ENCODE peak calls at places on chromosomes 6 and 20, in six cellular contexts. R, Z, E, T, X and L are unnamed samples.

GRCh38 chr20:41168281-41169183 is 31.2 kb downstream of the PLCG1 start:
- DNase-seq in R (no peak), Z (no peak), E (no peak), T (peak; percentile 10), X (peak; percentile 57), L (no peak)

GRCh38 chr6:170264086-170264485 is 26.8 kb downstream of the DLL1 start:
- DNase-seq in R (no peak), Z (no peak), E (no peak), T (no peak), X (no peak), L (no peak)

GRCh38 chr20:48672324-48672723 is 155.5 kb downstream of the PREX1 start:
- DNase-seq in R (no peak), Z (no peak), E (no peak), T (no peak), X (peak; percentile 61), L (no peak)

GRCh38 chr20:36606171-36607116 is 865 bp downstream of the RAB5IF start:
- DNase-seq in R (peak; percentile 35), Z (no peak), E (peak; percentile 90), T (peak; percentile 55), X (no peak), L (no peak)

GRCh38 chr6:28117386-28118050 is 6.9 kb upstream of the ZSCAN16 start:
- DNase-seq in R (no peak), Z (no peak), E (no peak), T (no peak), X (no peak), L (no peak)

GRCh38 chr6:142740449-142740848 is 204.5 kb downstream of the HIVEP2 start:
- DNase-seq in R (no peak), Z (no peak), E (no peak), T (no peak), X (no peak), L (no peak)

GRCh38 chr6:35710241-35710847 is 21.6 kb upstream of the FKBP5 start:
- DNase-seq in R (peak; percentile 25), Z (no peak), E (peak; percentile 47), T (no peak), X (no peak), L (no peak)

GRCh38 chr6:56856036-56856580 is 98.8 kb upstream of the BEND6 start:
- DNase-seq in R (no peak), Z (no peak), E (no peak), T (no peak), X (no peak), L (no peak)

GRCh38 chr6:372336-372911 is 19.1 kb upstream of the IRF4 start:
- DNase-seq in R (no peak), Z (no peak), E (peak; percentile 65), T (no peak), X (peak; percentile 83), L (no peak)

GRCh38 chr6:80457044-80457933 is 350.8 kb downstream of the BCKDHB start:
- DNase-seq in R (peak; percentile 60), Z (peak; percentile 66), E (peak; percentile 7), T (peak; percentile 83), X (no peak), L (peak; percentile 40)

GRCh38 chr6:97040355-97040860 is 115.9 kb downstream of the KLHL32 start:
- DNase-seq in R (no peak), Z (no peak), E (no peak), T (no peak), X (no peak), L (no peak)

GRCh38 chr6:33856655-33857054 is 52.9 kb upstream of the MLN start:
- DNase-seq in R (peak; percentile 31), Z (no peak), E (peak; percentile 97), T (no peak), X (peak; percentile 91), L (no peak)

GRCh38 chr6:109224107-109224875 is 129.0 kb downstream of the CEP57L1 start:
- DNase-seq in R (no peak), Z (no peak), E (no peak), T (no peak), X (no peak), L (no peak)

GRCh38 chr6:43719511-43719910 is 31.9 kb upstream of the MRPS18A start:
- DNase-seq in R (no peak), Z (no peak), E (no peak), T (no peak), X (peak; percentile 73), L (no peak)

GRCh38 chr6:5471637-5472430 is 210.5 kb downstream of the FARS2 start:
- DNase-seq in R (no peak), Z (no peak), E (no peak), T (no peak), X (no peak), L (no peak)

GRCh38 chr6:75501756-75502155 is 8.2 kb upstream of the FILIP1 start:
- DNase-seq in R (no peak), Z (no peak), E (no peak), T (no peak), X (no peak), L (no peak)

GRCh38 chr6:142728910-142729481 is 216.0 kb downstream of the HIVEP2 start:
- DNase-seq in R (no peak), Z (no peak), E (peak; percentile 83), T (no peak), X (no peak), L (no peak)

GRCh38 chr6:47083586-47084047 is 41.5 kb upstream of the ADGRF1 start:
- DNase-seq in R (peak; percentile 88), Z (peak; percentile 82), E (no peak), T (peak; percentile 87), X (peak; percentile 82), L (no peak)

GRCh38 chr20:48025061-48025515 is 239.8 kb upstream of the SULF2 start:
- DNase-seq in R (no peak), Z (peak; percentile 50), E (no peak), T (peak; percentile 95), X (no peak), L (peak; percentile 76)

GRCh38 chr20:13694420-13695150 is 55.9 kb upstream of the TASP1 start:
- DNase-seq in R (no peak), Z (no peak), E (no peak), T (no peak), X (no peak), L (no peak)

GRCh38 chr20:34986311-34987287 is 30.9 kb downstream of the MYH7B start:
- DNase-seq in R (no peak), Z (no peak), E (no peak), T (no peak), X (no peak), L (no peak)

GRCh38 chr20:41029150-41029872 is 689 bp downstream of the TOP1 start:
- DNase-seq in R (no peak), Z (no peak), E (peak; percentile 64), T (no peak), X (peak; percentile 91), L (no peak)

GRCh38 chr20:9330151-9330550 is 184.2 kb upstream of the LAMP5 start:
- DNase-seq in R (peak; percentile 53), Z (no peak), E (no peak), T (no peak), X (no peak), L (no peak)

DNA sequence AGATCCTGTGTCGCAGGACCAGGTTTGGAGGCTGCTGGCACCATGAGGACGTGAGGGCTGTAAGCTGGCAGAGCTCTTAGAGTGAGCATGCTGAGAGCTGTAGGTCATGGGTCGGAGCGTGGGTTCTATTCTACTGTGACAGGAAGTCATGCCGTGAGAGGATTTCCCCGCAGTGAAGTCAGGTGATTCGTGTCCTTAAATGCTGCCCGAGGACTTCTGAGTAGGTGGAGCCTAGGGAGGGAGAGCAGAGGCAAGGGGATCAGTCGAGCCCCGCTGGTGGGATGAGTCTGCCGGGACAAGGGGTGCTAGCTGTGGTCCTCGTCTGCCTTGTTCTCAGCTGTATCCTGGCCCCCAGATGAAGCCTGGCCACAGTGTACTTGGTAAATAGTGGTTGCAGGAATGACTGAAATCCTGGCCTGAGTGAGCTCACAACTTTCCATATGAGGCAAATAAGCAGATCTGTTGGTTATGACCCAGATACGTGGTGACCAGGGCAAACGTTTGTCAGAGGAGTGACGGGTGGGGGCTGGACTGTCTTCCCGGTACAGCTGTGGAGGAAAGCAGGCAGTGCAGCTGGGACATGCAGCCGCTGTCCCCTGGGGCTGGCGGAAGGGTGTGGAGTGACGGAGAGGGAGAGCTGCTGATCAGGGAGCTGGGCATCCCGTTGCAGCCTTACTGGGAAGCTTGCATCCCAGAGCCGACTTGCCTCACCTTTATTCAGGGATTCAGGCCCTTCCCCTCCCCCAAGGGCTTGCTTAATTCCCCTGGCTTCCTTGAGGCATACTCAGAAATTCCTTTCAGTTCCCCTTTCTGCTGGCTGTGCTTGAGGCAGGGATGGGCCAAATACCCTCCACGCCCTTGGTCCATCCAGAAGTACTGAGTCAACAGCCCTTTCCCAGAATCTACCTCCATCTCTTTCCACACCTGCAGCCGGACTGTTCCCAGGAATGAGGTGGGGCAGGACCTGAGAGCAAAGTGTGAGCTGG is 250.9 kb upstream of the RREB1 start:
- DNase-seq in R (peak; percentile 67), Z (peak; percentile 68), E (peak; percentile 76), T (peak; percentile 65), X (peak; percentile 78), L (no peak)
- TF ChIP-seq POLR2A in R (no peak), Z (no peak), E (no peak), T (no peak), X (no peak), L (no peak)

DNA sequence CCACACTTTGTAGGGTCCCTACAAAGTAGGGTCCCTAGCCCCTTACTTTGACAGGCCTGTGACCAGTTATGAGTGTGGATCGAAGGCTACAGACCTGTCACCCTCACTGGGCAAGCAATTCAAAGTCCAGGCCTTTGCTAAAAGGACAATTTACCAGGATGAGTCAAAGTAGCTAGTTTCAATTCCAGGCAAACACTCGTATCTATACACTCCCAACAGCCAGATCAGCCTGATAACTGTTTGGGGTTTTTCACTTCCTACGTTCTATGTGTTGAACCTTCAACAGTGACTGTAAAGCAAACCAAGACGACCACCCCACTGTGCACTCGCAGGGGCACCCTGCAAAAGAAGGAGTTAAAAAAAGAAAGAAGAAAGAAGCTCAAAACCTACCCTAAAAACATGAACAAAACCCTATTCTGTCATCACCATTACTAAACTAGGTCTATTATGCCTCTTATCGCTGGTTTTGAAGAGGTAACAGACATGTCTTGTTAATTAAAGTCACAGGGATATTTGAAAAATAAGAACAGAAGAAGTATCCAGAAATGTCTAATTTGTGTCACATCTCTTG is 3.2 kb downstream of the GFOD1 start:
- DNase-seq in R (no peak), Z (no peak), E (peak; percentile 34), T (no peak), X (no peak), L (no peak)
- TF ChIP-seq POLR2A in R (no peak), Z (no peak), E (no peak), T (no peak), X (no peak), L (no peak)

DNA sequence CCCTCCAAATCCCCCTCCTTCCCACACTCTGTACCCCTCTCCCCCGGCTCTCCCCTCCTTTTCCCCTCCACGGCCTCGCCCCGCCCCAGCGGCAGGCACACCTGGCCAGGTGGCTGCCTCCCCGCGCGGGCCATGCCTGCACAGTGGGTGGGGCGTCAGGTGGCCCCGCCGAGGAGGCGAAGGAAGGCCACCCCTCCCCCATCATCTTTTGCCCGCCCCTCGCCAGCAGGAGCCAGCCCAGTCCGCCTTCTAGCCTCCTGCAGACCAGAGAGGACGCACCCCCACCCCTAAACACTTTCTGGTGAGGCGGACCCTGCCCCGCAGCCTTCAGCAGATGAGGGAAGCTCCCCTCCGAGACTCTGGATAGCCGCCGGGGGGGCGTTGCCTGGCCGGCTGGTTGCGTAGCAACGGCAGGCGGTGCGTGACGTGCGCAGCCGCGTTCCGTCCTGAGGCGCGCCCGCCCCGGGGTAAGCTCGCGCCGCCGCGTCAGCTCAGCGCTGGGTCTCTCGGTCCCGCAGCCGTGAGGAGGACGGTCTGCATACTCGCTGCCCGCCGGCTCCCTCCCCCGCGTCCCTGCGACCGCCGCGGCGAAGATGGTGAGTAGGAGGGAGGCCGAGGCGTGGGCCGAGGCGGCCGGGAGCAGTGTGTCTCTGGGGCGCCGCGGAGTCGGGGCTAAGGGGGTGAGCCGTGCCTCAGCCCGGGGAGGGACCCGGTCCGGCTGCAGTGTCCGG is at the start of gene DSTN:
- DNase-seq in R (peak; percentile 95), Z (peak; percentile 85), E (peak; percentile 92), T (peak; percentile 94), X (peak; percentile 98), L (peak; percentile 80)
- TF ChIP-seq POLR2A in R (peak; percentile 90), Z (peak; percentile 97), E (peak; percentile 57), T (peak; percentile 98), X (no peak), L (peak; percentile 97)

GRCh38 chr20:38748097-38748862 is at the start of gene ACTR5:
- DNase-seq in R (peak; percentile 95), Z (peak; percentile 88), E (peak; percentile 91), T (peak; percentile 91), X (peak; percentile 99), L (peak; percentile 89)
- TF ChIP-seq POLR2A in R (no peak), Z (peak; percentile 50), E (peak; percentile 86), T (peak; percentile 51), X (no peak), L (peak; percentile 95)